ENCODE peak calls at places on chromosomes 6 and 20, in nine cellular contexts. M is endodermal cell; H is Right ventricle myocardium inferior; O is stimulated activated effector memory CD8-positive, alpha-beta T cell treated with anti-CD3 and anti-CD28 coated beads, Interleukin-12 subunit alpha, Interleukin-12 subunit beta, amount 100 ng/mL, for 72 hours; G is mesenchymal stem cell; R is WERI-Rb-1; A is iPS-NIHi11; C is nucleus accumbens; J is tibial nerve. U is an unnamed sample.

GRCh38 chr20:61753987-61754956 is 311.4 kb downstream of the TAF4 start:
- DNase-seq in O (no peak), G (peak; percentile 13), J (no peak), C (no peak), H (peak; percentile 64), A (no peak), M (no peak), R (no peak), U (no peak)

GRCh38 chr6:55868910-55869479 is 6.4 kb downstream of the BMP5 start:
- DNase-seq in C (no peak), R (no peak), G (peak; percentile 53), H (no peak), O (no peak), J (no peak), M (no peak), A (no peak), U (peak; percentile 9)

GRCh38 chr6:118565317-118565960 is 17.3 kb downstream of the PLN start:
- DNase-seq in J (no peak), O (peak; percentile 44), H (no peak), M (no peak), R (no peak), A (peak; percentile 41), C (no peak), G (peak; percentile 17), U (peak; percentile 42)

GRCh38 chr6:5151295-5151954 is 66.3 kb downstream of the PPP1R3G start:
- DNase-seq in M (no peak), C (no peak), G (no peak), R (no peak), O (no peak), H (no peak), J (no peak), A (no peak), U (no peak)

GRCh38 chr6:90497411-90497810 is 89.5 kb downstream of the MAP3K7 start:
- DNase-seq in M (peak; percentile 61), J (no peak), H (no peak), C (no peak), G (no peak), A (no peak), O (no peak), R (no peak), U (no peak)

GRCh38 chr6:166678426-166678825 is 51.4 kb upstream of the RPS6KA2 start:
- DNase-seq in A (no peak), R (no peak), G (peak; percentile 87), C (no peak), O (no peak), J (no peak), M (no peak), H (no peak), U (peak; percentile 62)

GRCh38 chr6:154942770-154943169 is 52.3 kb upstream of the TIAM2 start:
- DNase-seq in M (no peak), G (no peak), H (no peak), A (no peak), R (no peak), J (no peak), C (no peak), O (no peak), U (no peak)

GRCh38 chr20:21586682-21587081 is 72.8 kb upstream of the NKX2-2 start:
- DNase-seq in R (no peak), A (no peak), H (no peak), O (no peak), C (no peak), G (no peak), J (no peak), M (no peak), U (no peak)

GRCh38 chr6:141874930-141875602 is 257.7 kb upstream of the GJE1 start:
- DNase-seq in A (no peak), G (peak; percentile 51), O (no peak), R (no peak), H (no peak), M (no peak), C (no peak), J (no peak), U (peak; percentile 75)

GRCh38 chr6:108556864-108557493 is 3.7 kb upstream of the FOXO3 start:
- DNase-seq in M (no peak), O (no peak), J (no peak), R (no peak), C (no peak), A (no peak), G (peak; percentile 76), H (no peak), U (no peak)

GRCh38 chr6:162389353-162390085 is 338.0 kb downstream of the PRKN start:
- DNase-seq in C (no peak), G (no peak), A (no peak), R (no peak), O (no peak), J (no peak), M (no peak), H (no peak), U (no peak)

GRCh38 chr6:54595844-54596243 is 250.7 kb upstream of the FAM83B start:
- DNase-seq in M (no peak), H (no peak), O (no peak), G (peak; percentile 43), C (no peak), R (no peak), A (no peak), J (no peak), U (peak; percentile 51)

GRCh38 chr6:127554435-127555006 is 22.5 kb upstream of the C6orf58 start:
- DNase-seq in J (no peak), M (peak; percentile 76), R (no peak), C (no peak), G (peak; percentile 36), O (no peak), A (peak; percentile 39), H (no peak), U (peak; percentile 69)

GRCh38 chr6:99348220-99348822 is 1.2 kb downstream of the FAXC start:
- DNase-seq in A (no peak), H (no peak), O (no peak), R (no peak), G (no peak), M (no peak), J (no peak), C (no peak), U (no peak)

GRCh38 chr20:2603816-2604505 is 48.5 kb upstream of the NOP56 start:
- DNase-seq in M (no peak), C (no peak), H (no peak), G (no peak), J (no peak), R (no peak), O (no peak), A (no peak), U (no peak)

GRCh38 chr20:32132911-32133549 is 23.5 kb downstream of the TM9SF4 start:
- DNase-seq in H (no peak), G (no peak), M (no peak), R (no peak), J (no peak), A (no peak), O (no peak), C (no peak), U (no peak)

GRCh38 chr6:159852877-159853276 is 37.9 kb upstream of the MAS1 start:
- DNase-seq in J (no peak), A (no peak), H (no peak), G (no peak), R (peak; percentile 23), O (no peak), C (no peak), M (no peak), U (peak; percentile 41)

GRCh38 chr6:159178847-159179246 is 9.6 kb downstream of the FNDC1 start:
- DNase-seq in R (no peak), C (no peak), H (no peak), J (no peak), O (no peak), A (no peak), G (no peak), M (no peak), U (no peak)

GRCh38 chr20:49276201-49276894 is 1.5 kb downstream of the ZNFX1 start:
- DNase-seq in C (no peak), H (no peak), R (no peak), J (no peak), G (peak; percentile 84), A (no peak), M (no peak), O (peak; percentile 71), U (peak; percentile 75)

GRCh38 chr6:2531426-2532208 is 219.1 kb downstream of the MYLK4 start:
- DNase-seq in G (peak; percentile 22), C (no peak), R (no peak), M (no peak), A (no peak), J (no peak), H (no peak), O (no peak), U (peak; percentile 76)

GRCh38 chr6:138945354-138945753 is 42.7 kb downstream of the REPS1 start:
- DNase-seq in A (peak; percentile 21), O (no peak), C (no peak), H (no peak), R (peak; percentile 10), J (no peak), M (peak; percentile 56), G (no peak), U (no peak)

U was measured in MCF 10A.